ENCODE peak calls at places on chromosomes 16 and 17, in nine cellular contexts. One of them, this sample, is unnamed.

GRCh38 chr16:75754126-75754525 is 27.8 kb upstream of the CPHXL start:
- DNase-seq in testis: no peak
- DNase-seq in thoracic aorta: no peak
- DNase-seq in heart right ventricle: no peak
- DNase-seq in glutamatergic neuron: no peak
- DNase-seq in NB4: no peak
- DNase-seq in WTC11: no peak
- DNase-seq in cardiac fibroblast: peak
- DNase-seq in Calu3: peak
- DNase-seq in this sample: no peak

GRCh38 chr16:67211674-67212073 is 12.7 kb downstream of the ELMO3 start:
- DNase-seq in testis: no peak
- DNase-seq in thoracic aorta: no peak
- DNase-seq in heart right ventricle: no peak
- DNase-seq in glutamatergic neuron: no peak
- DNase-seq in NB4: no peak
- DNase-seq in WTC11: no peak
- DNase-seq in cardiac fibroblast: no peak
- DNase-seq in Calu3: no peak
- DNase-seq in this sample: no peak

GRCh38 chr17:48642059-48642842 is 16.1 kb upstream of the HOXB9 start:
- DNase-seq in testis: no peak
- DNase-seq in thoracic aorta: no peak
- DNase-seq in heart right ventricle: no peak
- DNase-seq in glutamatergic neuron: peak
- DNase-seq in NB4: no peak
- DNase-seq in WTC11: peak
- DNase-seq in cardiac fibroblast: no peak
- DNase-seq in Calu3: no peak
- DNase-seq in this sample: no peak

GRCh38 chr17:35016369-35016768 is 36.1 kb downstream of the LIG3 start:
- DNase-seq in testis: no peak
- DNase-seq in thoracic aorta: no peak
- DNase-seq in heart right ventricle: no peak
- DNase-seq in glutamatergic neuron: no peak
- DNase-seq in NB4: no peak
- DNase-seq in WTC11: no peak
- DNase-seq in cardiac fibroblast: no peak
- DNase-seq in Calu3: no peak
- DNase-seq in this sample: no peak

GRCh38 chr17:79993390-79994221 is 42.1 kb downstream of the TBC1D16 start:
- DNase-seq in testis: peak
- DNase-seq in thoracic aorta: no peak
- DNase-seq in heart right ventricle: peak
- DNase-seq in glutamatergic neuron: peak
- DNase-seq in NB4: peak
- DNase-seq in WTC11: peak
- DNase-seq in cardiac fibroblast: peak
- DNase-seq in Calu3: peak
- DNase-seq in this sample: no peak

GRCh38 chr16:10770907-10771306 is 27.3 kb downstream of the NUBP1 start:
- DNase-seq in testis: no peak
- DNase-seq in thoracic aorta: no peak
- DNase-seq in heart right ventricle: no peak
- DNase-seq in glutamatergic neuron: no peak
- DNase-seq in NB4: peak
- DNase-seq in WTC11: no peak
- DNase-seq in cardiac fibroblast: peak
- DNase-seq in Calu3: no peak
- DNase-seq in this sample: no peak

GRCh38 chr17:17849863-17850373 is 13.1 kb upstream of the SREBF1 start:
- DNase-seq in testis: peak
- DNase-seq in thoracic aorta: no peak
- DNase-seq in heart right ventricle: no peak
- DNase-seq in glutamatergic neuron: no peak
- DNase-seq in NB4: peak
- DNase-seq in WTC11: no peak
- DNase-seq in cardiac fibroblast: peak
- DNase-seq in Calu3: no peak
- DNase-seq in this sample: no peak

GRCh38 chr17:46772013-46772878 is 46.2 kb downstream of the WNT3 start:
- DNase-seq in testis: no peak
- DNase-seq in thoracic aorta: no peak
- DNase-seq in heart right ventricle: peak
- DNase-seq in glutamatergic neuron: peak
- DNase-seq in NB4: peak
- DNase-seq in WTC11: peak
- DNase-seq in cardiac fibroblast: no peak
- DNase-seq in Calu3: peak
- DNase-seq in this sample: no peak

GRCh38 chr17:226108-226772 is 44.8 kb upstream of the DOC2B start:
- DNase-seq in testis: no peak
- DNase-seq in thoracic aorta: no peak
- DNase-seq in heart right ventricle: no peak
- DNase-seq in glutamatergic neuron: no peak
- DNase-seq in NB4: no peak
- DNase-seq in WTC11: no peak
- DNase-seq in cardiac fibroblast: no peak
- DNase-seq in Calu3: no peak
- DNase-seq in this sample: no peak

GRCh38 chr16:330746-331145 is 21.8 kb downstream of the AXIN1 start:
- DNase-seq in testis: no peak
- DNase-seq in thoracic aorta: no peak
- DNase-seq in heart right ventricle: no peak
- DNase-seq in glutamatergic neuron: no peak
- DNase-seq in NB4: no peak
- DNase-seq in WTC11: no peak
- DNase-seq in cardiac fibroblast: no peak
- DNase-seq in Calu3: no peak
- DNase-seq in this sample: no peak

GRCh38 chr17:45650601-45651000 is 133.5 kb upstream of the CRHR1 start:
- DNase-seq in testis: no peak
- DNase-seq in thoracic aorta: no peak
- DNase-seq in heart right ventricle: no peak
- DNase-seq in glutamatergic neuron: no peak
- DNase-seq in NB4: no peak
- DNase-seq in WTC11: no peak
- DNase-seq in cardiac fibroblast: no peak
- DNase-seq in Calu3: no peak
- DNase-seq in this sample: no peak

GRCh38 chr17:19012171-19013080 is 7.9 kb upstream of the FAM83G start:
- DNase-seq in testis: no peak
- DNase-seq in thoracic aorta: no peak
- DNase-seq in heart right ventricle: no peak
- DNase-seq in glutamatergic neuron: no peak
- DNase-seq in NB4: no peak
- DNase-seq in WTC11: no peak
- DNase-seq in cardiac fibroblast: no peak
- DNase-seq in Calu3: no peak
- DNase-seq in this sample: no peak

GRCh38 chr17:19013806-19014627 is 9.5 kb upstream of the FAM83G start:
- DNase-seq in testis: no peak
- DNase-seq in thoracic aorta: no peak
- DNase-seq in heart right ventricle: no peak
- DNase-seq in glutamatergic neuron: no peak
- DNase-seq in NB4: no peak
- DNase-seq in WTC11: no peak
- DNase-seq in cardiac fibroblast: no peak
- DNase-seq in Calu3: no peak
- DNase-seq in this sample: no peak

GRCh38 chr17:19011581-19011980 is 7.0 kb upstream of the FAM83G start:
- DNase-seq in testis: no peak
- DNase-seq in thoracic aorta: no peak
- DNase-seq in heart right ventricle: no peak
- DNase-seq in glutamatergic neuron: no peak
- DNase-seq in NB4: no peak
- DNase-seq in WTC11: no peak
- DNase-seq in cardiac fibroblast: no peak
- DNase-seq in Calu3: no peak
- DNase-seq in this sample: no peak

GRCh38 chr17:19014628-19015215 is 10.2 kb upstream of the FAM83G start:
- DNase-seq in testis: no peak
- DNase-seq in thoracic aorta: no peak
- DNase-seq in heart right ventricle: no peak
- DNase-seq in glutamatergic neuron: no peak
- DNase-seq in NB4: no peak
- DNase-seq in WTC11: no peak
- DNase-seq in cardiac fibroblast: no peak
- DNase-seq in Calu3: no peak
- DNase-seq in this sample: no peak

GRCh38 chr17:19013226-19013625 is 8.7 kb upstream of the FAM83G start:
- DNase-seq in testis: no peak
- DNase-seq in thoracic aorta: no peak
- DNase-seq in heart right ventricle: no peak
- DNase-seq in glutamatergic neuron: no peak
- DNase-seq in NB4: no peak
- DNase-seq in WTC11: no peak
- DNase-seq in cardiac fibroblast: no peak
- DNase-seq in Calu3: no peak
- DNase-seq in this sample: no peak
- TF ChIP-seq CTCF in testis: no peak
- TF ChIP-seq CTCF in thoracic aorta: no peak
- TF ChIP-seq CTCF in heart right ventricle: no peak
- TF ChIP-seq CTCF in glutamatergic neuron: no peak
- TF ChIP-seq CTCF in NB4: no peak
- TF ChIP-seq CTCF in WTC11: no peak
- TF ChIP-seq CTCF in cardiac fibroblast: no peak
- TF ChIP-seq CTCF in Calu3: no peak
- TF ChIP-seq CTCF in this sample: no peak

DNA sequence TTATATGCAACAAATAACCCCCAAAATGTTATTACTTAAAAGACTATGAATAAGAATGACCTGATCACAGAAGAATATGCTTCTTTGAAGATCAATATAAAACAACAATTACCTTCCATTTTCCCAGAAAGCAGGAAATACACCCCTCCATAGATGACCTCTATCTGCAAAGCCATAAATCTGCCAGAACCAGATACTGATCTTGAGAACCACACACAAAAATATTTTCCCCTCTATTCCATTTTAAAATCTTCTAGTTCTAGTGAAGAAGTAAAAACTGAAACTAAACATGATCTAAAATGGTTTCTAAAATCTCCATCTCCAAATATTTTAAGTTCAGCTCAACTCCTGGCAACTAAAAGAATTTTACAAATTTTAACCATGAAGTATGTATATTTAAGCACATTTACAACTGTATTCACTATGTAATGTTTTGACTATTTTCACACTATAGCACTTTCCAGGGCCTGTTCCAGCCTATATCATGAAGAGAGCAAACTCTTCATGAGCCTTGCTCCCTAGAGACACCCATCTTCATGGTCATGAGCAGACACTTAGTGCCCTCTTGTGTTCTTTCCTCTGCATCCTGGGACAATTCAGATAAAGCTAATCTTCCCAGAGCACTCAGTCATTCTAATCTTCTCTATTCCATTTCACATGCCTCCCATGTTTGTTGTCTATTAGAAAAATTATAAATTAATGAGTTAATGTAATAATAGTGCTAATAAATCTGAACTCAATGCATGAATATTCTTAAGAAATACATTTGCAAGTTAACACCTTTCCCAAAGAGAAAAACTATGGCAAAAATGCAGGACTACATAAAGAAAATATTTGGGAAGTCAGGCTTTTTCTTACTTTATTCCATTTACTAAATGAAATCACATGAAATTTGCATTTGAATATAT is 87.0 kb downstream of the HELZ start:
- DNase-seq in testis: no peak
- DNase-seq in thoracic aorta: no peak
- DNase-seq in heart right ventricle: no peak
- DNase-seq in glutamatergic neuron: no peak
- DNase-seq in NB4: peak
- DNase-seq in WTC11: no peak
- DNase-seq in cardiac fibroblast: peak
- DNase-seq in Calu3: no peak
- DNase-seq in this sample: no peak
- TF ChIP-seq CTCF in testis: no peak
- TF ChIP-seq CTCF in thoracic aorta: no peak
- TF ChIP-seq CTCF in heart right ventricle: peak
- TF ChIP-seq CTCF in glutamatergic neuron: no peak
- TF ChIP-seq CTCF in NB4: peak
- TF ChIP-seq CTCF in WTC11: no peak
- TF ChIP-seq CTCF in cardiac fibroblast: peak
- TF ChIP-seq CTCF in Calu3: no peak
- TF ChIP-seq CTCF in this sample: no peak

DNA sequence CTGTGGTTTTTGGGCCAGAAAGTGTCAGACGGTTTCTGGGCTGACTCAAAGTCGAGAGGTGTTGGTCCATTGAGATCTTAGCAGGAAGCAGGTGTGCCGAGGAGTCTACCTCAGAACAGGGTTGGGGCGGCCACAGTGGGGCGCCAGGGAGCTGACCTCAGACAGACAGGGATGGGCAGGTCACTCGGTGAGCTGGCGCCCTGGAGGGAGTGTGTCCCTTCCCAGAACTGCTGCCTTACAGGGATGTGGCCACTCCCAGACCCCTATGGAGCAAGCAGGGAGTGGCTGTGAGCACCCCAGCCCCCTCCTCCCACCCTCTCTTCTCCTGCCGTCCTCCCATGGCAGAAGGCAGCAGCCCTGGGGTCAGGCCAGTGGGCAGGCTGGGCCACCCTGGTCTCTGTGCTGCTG is 14.0 kb upstream of the DPEP1 start:
- DNase-seq in testis: no peak
- DNase-seq in thoracic aorta: no peak
- DNase-seq in heart right ventricle: no peak
- DNase-seq in glutamatergic neuron: peak
- DNase-seq in NB4: peak
- DNase-seq in WTC11: peak
- DNase-seq in cardiac fibroblast: no peak
- DNase-seq in Calu3: peak
- DNase-seq in this sample: peak
- TF ChIP-seq CTCF in testis: no peak
- TF ChIP-seq CTCF in thoracic aorta: no peak
- TF ChIP-seq CTCF in heart right ventricle: peak
- TF ChIP-seq CTCF in glutamatergic neuron: peak
- TF ChIP-seq CTCF in NB4: peak
- TF ChIP-seq CTCF in WTC11: peak
- TF ChIP-seq CTCF in cardiac fibroblast: peak
- TF ChIP-seq CTCF in Calu3: peak
- TF ChIP-seq CTCF in this sample: no peak

GRCh38 chr17:51640108-51640622 is 379.8 kb downstream of the UTP18 start:
- DNase-seq in testis: peak
- DNase-seq in thoracic aorta: no peak
- DNase-seq in heart right ventricle: no peak
- DNase-seq in glutamatergic neuron: peak
- DNase-seq in NB4: peak
- DNase-seq in WTC11: peak
- DNase-seq in cardiac fibroblast: no peak
- DNase-seq in Calu3: no peak
- DNase-seq in this sample: peak

GRCh38 chr17:51638909-51639308 is 378.6 kb downstream of the UTP18 start:
- DNase-seq in testis: no peak
- DNase-seq in thoracic aorta: no peak
- DNase-seq in heart right ventricle: no peak
- DNase-seq in glutamatergic neuron: no peak
- DNase-seq in NB4: no peak
- DNase-seq in WTC11: no peak
- DNase-seq in cardiac fibroblast: no peak
- DNase-seq in Calu3: no peak
- DNase-seq in this sample: no peak

GRCh38 chr17:51641999-51642398 is 381.7 kb downstream of the UTP18 start:
- DNase-seq in testis: no peak
- DNase-seq in thoracic aorta: no peak
- DNase-seq in heart right ventricle: no peak
- DNase-seq in glutamatergic neuron: no peak
- DNase-seq in NB4: no peak
- DNase-seq in WTC11: no peak
- DNase-seq in cardiac fibroblast: no peak
- DNase-seq in Calu3: no peak
- DNase-seq in this sample: no peak

GRCh38 chr17:51636291-51636690 is 375.9 kb downstream of the UTP18 start:
- DNase-seq in testis: no peak
- DNase-seq in thoracic aorta: no peak
- DNase-seq in heart right ventricle: no peak
- DNase-seq in glutamatergic neuron: no peak
- DNase-seq in NB4: no peak
- DNase-seq in WTC11: peak
- DNase-seq in cardiac fibroblast: no peak
- DNase-seq in Calu3: no peak
- DNase-seq in this sample: peak
- TF ChIP-seq CTCF in testis: no peak
- TF ChIP-seq CTCF in thoracic aorta: no peak
- TF ChIP-seq CTCF in heart right ventricle: no peak
- TF ChIP-seq CTCF in glutamatergic neuron: no peak
- TF ChIP-seq CTCF in NB4: no peak
- TF ChIP-seq CTCF in WTC11: no peak
- TF ChIP-seq CTCF in cardiac fibroblast: no peak
- TF ChIP-seq CTCF in Calu3: no peak
- TF ChIP-seq CTCF in this sample: no peak

This sample was measured in endothelial cell.